ENCODE peak calls at places on chromosome 11, in eight cellular contexts. One of them, this sample, is unnamed.

GRCh38 chr11:33321483-33321882 is 64.3 kb downstream of the HIPK3 start:
- DNase-seq in stimulated activated CD4-positive, alpha-beta T cell treated with anti-CD3 and anti-CD28 coated beads, Interleukin-4, amount 100 ng/mL, for 4 hours: no peak
- DNase-seq in brain microvascular endothelial cell: no peak
- DNase-seq in endothelial cell: no peak
- DNase-seq in nephron progenitor cell: no peak
- DNase-seq in AG08396: no peak
- DNase-seq in trophoblast cell: no peak
- DNase-seq in substantia nigra: no peak
- DNase-seq in this sample: no peak

GRCh38 chr11:128424867-128425285 is 162.5 kb downstream of the ETS1 start:
- DNase-seq in stimulated activated CD4-positive, alpha-beta T cell treated with anti-CD3 and anti-CD28 coated beads, Interleukin-4, amount 100 ng/mL, for 4 hours: no peak
- DNase-seq in brain microvascular endothelial cell: peak; percentile 68
- DNase-seq in endothelial cell: no peak
- DNase-seq in nephron progenitor cell: peak; percentile 30
- DNase-seq in AG08396: peak; percentile 61
- DNase-seq in trophoblast cell: peak; percentile 27
- DNase-seq in substantia nigra: no peak
- DNase-seq in this sample: peak; percentile 9

GRCh38 chr11:111745719-111746504 is 20.3 kb downstream of the PPP2R1B start:
- DNase-seq in stimulated activated CD4-positive, alpha-beta T cell treated with anti-CD3 and anti-CD28 coated beads, Interleukin-4, amount 100 ng/mL, for 4 hours: no peak
- DNase-seq in brain microvascular endothelial cell: no peak
- DNase-seq in endothelial cell: no peak
- DNase-seq in nephron progenitor cell: no peak
- DNase-seq in AG08396: peak; percentile 58
- DNase-seq in trophoblast cell: peak; percentile 63
- DNase-seq in substantia nigra: no peak
- DNase-seq in this sample: no peak

GRCh38 chr11:128621491-128622136 is 34.3 kb upstream of the ETS1 start:
- DNase-seq in stimulated activated CD4-positive, alpha-beta T cell treated with anti-CD3 and anti-CD28 coated beads, Interleukin-4, amount 100 ng/mL, for 4 hours: no peak
- DNase-seq in brain microvascular endothelial cell: peak; percentile 98
- DNase-seq in endothelial cell: no peak
- DNase-seq in nephron progenitor cell: peak; percentile 30
- DNase-seq in AG08396: peak; percentile 66
- DNase-seq in trophoblast cell: no peak
- DNase-seq in substantia nigra: no peak
- DNase-seq in this sample: no peak

GRCh38 chr11:67534070-67534679 is 10.9 kb upstream of the CABP2 start:
- DNase-seq in stimulated activated CD4-positive, alpha-beta T cell treated with anti-CD3 and anti-CD28 coated beads, Interleukin-4, amount 100 ng/mL, for 4 hours: no peak
- DNase-seq in brain microvascular endothelial cell: no peak
- DNase-seq in endothelial cell: no peak
- DNase-seq in nephron progenitor cell: no peak
- DNase-seq in AG08396: no peak
- DNase-seq in trophoblast cell: no peak
- DNase-seq in substantia nigra: no peak
- DNase-seq in this sample: no peak

GRCh38 chr11:126494831-126495230 is 139.3 kb downstream of the ST3GAL4 start:
- DNase-seq in stimulated activated CD4-positive, alpha-beta T cell treated with anti-CD3 and anti-CD28 coated beads, Interleukin-4, amount 100 ng/mL, for 4 hours: no peak
- DNase-seq in brain microvascular endothelial cell: no peak
- DNase-seq in endothelial cell: no peak
- DNase-seq in nephron progenitor cell: no peak
- DNase-seq in AG08396: no peak
- DNase-seq in trophoblast cell: no peak
- DNase-seq in substantia nigra: no peak
- DNase-seq in this sample: no peak

GRCh38 chr11:19573666-19574065 is 139.0 kb upstream of the NAV2 start:
- DNase-seq in stimulated activated CD4-positive, alpha-beta T cell treated with anti-CD3 and anti-CD28 coated beads, Interleukin-4, amount 100 ng/mL, for 4 hours: no peak
- DNase-seq in brain microvascular endothelial cell: no peak
- DNase-seq in endothelial cell: no peak
- DNase-seq in nephron progenitor cell: no peak
- DNase-seq in AG08396: no peak
- DNase-seq in trophoblast cell: no peak
- DNase-seq in substantia nigra: no peak
- DNase-seq in this sample: no peak

GRCh38 chr11:2990617-2991476 is 1.3 kb downstream of the NAP1L4 start:
- DNase-seq in stimulated activated CD4-positive, alpha-beta T cell treated with anti-CD3 and anti-CD28 coated beads, Interleukin-4, amount 100 ng/mL, for 4 hours: peak; percentile 25
- DNase-seq in brain microvascular endothelial cell: no peak
- DNase-seq in endothelial cell: no peak
- DNase-seq in nephron progenitor cell: no peak
- DNase-seq in AG08396: no peak
- DNase-seq in trophoblast cell: peak; percentile 40
- DNase-seq in substantia nigra: no peak
- DNase-seq in this sample: no peak

GRCh38 chr11:26134481-26135355 is 197.2 kb upstream of the ANO3 start:
- DNase-seq in stimulated activated CD4-positive, alpha-beta T cell treated with anti-CD3 and anti-CD28 coated beads, Interleukin-4, amount 100 ng/mL, for 4 hours: no peak
- DNase-seq in brain microvascular endothelial cell: peak; percentile 31
- DNase-seq in endothelial cell: peak; percentile 8
- DNase-seq in nephron progenitor cell: peak; percentile 9
- DNase-seq in AG08396: peak; percentile 13
- DNase-seq in trophoblast cell: peak; percentile 52
- DNase-seq in substantia nigra: no peak
- DNase-seq in this sample: peak; percentile 52

GRCh38 chr11:34416088-34416487 is 22.6 kb upstream of the CAT start:
- DNase-seq in stimulated activated CD4-positive, alpha-beta T cell treated with anti-CD3 and anti-CD28 coated beads, Interleukin-4, amount 100 ng/mL, for 4 hours: no peak
- DNase-seq in brain microvascular endothelial cell: no peak
- DNase-seq in endothelial cell: no peak
- DNase-seq in nephron progenitor cell: no peak
- DNase-seq in AG08396: no peak
- DNase-seq in trophoblast cell: no peak
- DNase-seq in substantia nigra: no peak
- DNase-seq in this sample: no peak

GRCh38 chr11:18802381-18803257 is 11.0 kb upstream of the PTPN5 start:
- DNase-seq in stimulated activated CD4-positive, alpha-beta T cell treated with anti-CD3 and anti-CD28 coated beads, Interleukin-4, amount 100 ng/mL, for 4 hours: peak; percentile 12
- DNase-seq in brain microvascular endothelial cell: peak; percentile 78
- DNase-seq in endothelial cell: peak; percentile 62
- DNase-seq in nephron progenitor cell: peak; percentile 59
- DNase-seq in AG08396: peak; percentile 58
- DNase-seq in trophoblast cell: peak; percentile 73
- DNase-seq in substantia nigra: no peak
- DNase-seq in this sample: peak; percentile 60

GRCh38 chr11:46427364-46427763 is 35.8 kb upstream of the CHRM4 start:
- DNase-seq in stimulated activated CD4-positive, alpha-beta T cell treated with anti-CD3 and anti-CD28 coated beads, Interleukin-4, amount 100 ng/mL, for 4 hours: no peak
- DNase-seq in brain microvascular endothelial cell: no peak
- DNase-seq in endothelial cell: no peak
- DNase-seq in nephron progenitor cell: no peak
- DNase-seq in AG08396: no peak
- DNase-seq in trophoblast cell: no peak
- DNase-seq in substantia nigra: no peak
- DNase-seq in this sample: no peak

GRCh38 chr11:19680824-19681368 is 31.7 kb upstream of the NAV2 start:
- DNase-seq in stimulated activated CD4-positive, alpha-beta T cell treated with anti-CD3 and anti-CD28 coated beads, Interleukin-4, amount 100 ng/mL, for 4 hours: no peak
- DNase-seq in brain microvascular endothelial cell: no peak
- DNase-seq in endothelial cell: no peak
- DNase-seq in nephron progenitor cell: no peak
- DNase-seq in AG08396: no peak
- DNase-seq in trophoblast cell: peak; percentile 31
- DNase-seq in substantia nigra: no peak
- DNase-seq in this sample: no peak

GRCh38 chr11:112163875-112164521 is at the start of gene IL18:
- DNase-seq in stimulated activated CD4-positive, alpha-beta T cell treated with anti-CD3 and anti-CD28 coated beads, Interleukin-4, amount 100 ng/mL, for 4 hours: no peak
- DNase-seq in brain microvascular endothelial cell: no peak
- DNase-seq in endothelial cell: peak; percentile 17
- DNase-seq in nephron progenitor cell: peak; percentile 23
- DNase-seq in AG08396: no peak
- DNase-seq in trophoblast cell: peak; percentile 56
- DNase-seq in substantia nigra: no peak
- DNase-seq in this sample: no peak

GRCh38 chr11:22795914-22796313 is 33.7 kb downstream of the SVIP start:
- DNase-seq in stimulated activated CD4-positive, alpha-beta T cell treated with anti-CD3 and anti-CD28 coated beads, Interleukin-4, amount 100 ng/mL, for 4 hours: no peak
- DNase-seq in brain microvascular endothelial cell: peak; percentile 74
- DNase-seq in endothelial cell: no peak
- DNase-seq in nephron progenitor cell: no peak
- DNase-seq in AG08396: no peak
- DNase-seq in trophoblast cell: no peak
- DNase-seq in substantia nigra: no peak
- DNase-seq in this sample: no peak

GRCh38 chr11:117442869-117443239 is 115.2 kb downstream of the CEP164 start:
- DNase-seq in stimulated activated CD4-positive, alpha-beta T cell treated with anti-CD3 and anti-CD28 coated beads, Interleukin-4, amount 100 ng/mL, for 4 hours: no peak
- DNase-seq in brain microvascular endothelial cell: no peak
- DNase-seq in endothelial cell: no peak
- DNase-seq in nephron progenitor cell: no peak
- DNase-seq in AG08396: no peak
- DNase-seq in trophoblast cell: no peak
- DNase-seq in substantia nigra: no peak
- DNase-seq in this sample: no peak

This sample was measured in retina.